ENCODE peak calls at places on chromosome 1, in six cellular contexts. One of them, this sample, is unnamed.

GRCh38 chr1:46522184-46522968 is 29.1 kb downstream of the KNCN start:
- DNase-seq in uterus: peak; percentile 20
- DNase-seq in adrenal gland: peak; percentile 83
- DNase-seq in mucosa of descending colon: no peak
- DNase-seq in upper lobe of right lung: peak; percentile 82
- DNase-seq in B cell: no peak
- DNase-seq in this sample: no peak

GRCh38 chr1:29542476-29543015 is 306.2 kb downstream of the PTPRU start:
- DNase-seq in uterus: no peak
- DNase-seq in adrenal gland: no peak
- DNase-seq in mucosa of descending colon: no peak
- DNase-seq in upper lobe of right lung: no peak
- DNase-seq in B cell: no peak
- DNase-seq in this sample: no peak

GRCh38 chr1:91795601-91796389 is 90.2 kb downstream of the TGFBR3 start:
- DNase-seq in uterus: no peak
- DNase-seq in adrenal gland: peak; percentile 38
- DNase-seq in mucosa of descending colon: no peak
- DNase-seq in upper lobe of right lung: no peak
- DNase-seq in B cell: no peak
- DNase-seq in this sample: no peak

GRCh38 chr1:80531182-80531581 is 1269.6 kb upstream of the ADGRL2 start:
- DNase-seq in uterus: no peak
- DNase-seq in adrenal gland: no peak
- DNase-seq in mucosa of descending colon: no peak
- DNase-seq in upper lobe of right lung: no peak
- DNase-seq in B cell: no peak
- DNase-seq in this sample: no peak

GRCh38 chr1:171715813-171716251 is 26.0 kb downstream of the VAMP4 start:
- DNase-seq in uterus: no peak
- DNase-seq in adrenal gland: no peak
- DNase-seq in mucosa of descending colon: no peak
- DNase-seq in upper lobe of right lung: no peak
- DNase-seq in B cell: no peak
- DNase-seq in this sample: no peak

GRCh38 chr1:241250465-241250864 is 106.5 kb downstream of the RGS7 start:
- DNase-seq in uterus: no peak
- DNase-seq in adrenal gland: no peak
- DNase-seq in mucosa of descending colon: no peak
- DNase-seq in upper lobe of right lung: no peak
- DNase-seq in B cell: no peak
- DNase-seq in this sample: no peak

GRCh38 chr1:32918166-32918565 is 17.0 kb upstream of the TMEM54 start:
- DNase-seq in uterus: no peak
- DNase-seq in adrenal gland: no peak
- DNase-seq in mucosa of descending colon: no peak
- DNase-seq in upper lobe of right lung: no peak
- DNase-seq in B cell: no peak
- DNase-seq in this sample: no peak

GRCh38 chr1:5637171-5637570 is 355.1 kb downstream of the NPHP4 start:
- DNase-seq in uterus: no peak
- DNase-seq in adrenal gland: peak; percentile 47
- DNase-seq in mucosa of descending colon: peak; percentile 61
- DNase-seq in upper lobe of right lung: no peak
- DNase-seq in B cell: no peak
- DNase-seq in this sample: no peak

GRCh38 chr1:90717356-90717664 is 208 bp upstream of the BARHL2 start:
- DNase-seq in uterus: no peak
- DNase-seq in adrenal gland: no peak
- DNase-seq in mucosa of descending colon: no peak
- DNase-seq in upper lobe of right lung: no peak
- DNase-seq in B cell: no peak
- DNase-seq in this sample: no peak

GRCh38 chr1:209587778-209588177 is 4.3 kb downstream of the CAMK1G start:
- DNase-seq in uterus: no peak
- DNase-seq in adrenal gland: peak; percentile 49
- DNase-seq in mucosa of descending colon: no peak
- DNase-seq in upper lobe of right lung: no peak
- DNase-seq in B cell: no peak
- DNase-seq in this sample: no peak

GRCh38 chr1:9099555-9099954 is 29.3 kb downstream of the GPR157 start:
- DNase-seq in uterus: no peak
- DNase-seq in adrenal gland: no peak
- DNase-seq in mucosa of descending colon: no peak
- DNase-seq in upper lobe of right lung: no peak
- DNase-seq in B cell: no peak
- DNase-seq in this sample: no peak

GRCh38 chr1:9093581-9093980 is 24.1 kb upstream of the SLC2A5 start:
- DNase-seq in uterus: no peak
- DNase-seq in adrenal gland: no peak
- DNase-seq in mucosa of descending colon: no peak
- DNase-seq in upper lobe of right lung: no peak
- DNase-seq in B cell: no peak
- DNase-seq in this sample: no peak

GRCh38 chr1:9097947-9098705 is 28.7 kb upstream of the SLC2A5 start:
- DNase-seq in uterus: no peak
- DNase-seq in adrenal gland: peak; percentile 48
- DNase-seq in mucosa of descending colon: no peak
- DNase-seq in upper lobe of right lung: no peak
- DNase-seq in B cell: no peak
- DNase-seq in this sample: no peak

GRCh38 chr1:9093096-9093495 is 23.7 kb upstream of the SLC2A5 start:
- DNase-seq in uterus: no peak
- DNase-seq in adrenal gland: no peak
- DNase-seq in mucosa of descending colon: no peak
- DNase-seq in upper lobe of right lung: no peak
- DNase-seq in B cell: no peak
- DNase-seq in this sample: no peak

DNA sequence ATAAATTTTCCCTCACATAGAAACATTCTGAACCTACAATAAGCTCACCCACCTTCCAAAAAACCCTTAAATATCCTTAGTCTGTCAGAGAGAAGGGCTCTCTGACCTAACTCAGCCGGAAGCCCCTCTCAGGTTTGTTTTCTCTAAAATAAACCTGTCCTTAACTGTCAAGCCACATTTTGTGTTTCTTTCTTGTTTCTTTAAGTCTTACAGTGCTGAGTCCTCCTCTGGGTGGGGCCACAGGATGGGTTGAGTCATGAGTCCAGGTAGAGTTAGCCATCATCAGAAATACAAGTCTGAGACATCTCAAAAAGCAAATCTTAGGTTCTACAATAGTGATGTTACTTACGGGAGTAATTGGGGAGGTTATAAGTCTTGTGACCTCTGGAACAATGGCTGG is 26.4 kb upstream of the SLC2A5 start:
- DNase-seq in uterus: no peak
- DNase-seq in adrenal gland: no peak
- DNase-seq in mucosa of descending colon: no peak
- DNase-seq in upper lobe of right lung: no peak
- DNase-seq in B cell: no peak
- DNase-seq in this sample: no peak
- TF ChIP-seq CTCF in uterus: no peak
- TF ChIP-seq CTCF in adrenal gland: no peak
- TF ChIP-seq CTCF in mucosa of descending colon: no peak
- TF ChIP-seq CTCF in upper lobe of right lung: no peak
- TF ChIP-seq CTCF in B cell: no peak
- TF ChIP-seq CTCF in this sample: no peak

GRCh38 chr1:224528900-224529299 is 87.2 kb upstream of the CNIH3 start:
- DNase-seq in uterus: no peak
- DNase-seq in adrenal gland: no peak
- DNase-seq in mucosa of descending colon: no peak
- DNase-seq in upper lobe of right lung: no peak
- DNase-seq in B cell: no peak
- DNase-seq in this sample: no peak

GRCh38 chr1:224526771-224527170 is 89.3 kb upstream of the CNIH3 start:
- DNase-seq in uterus: no peak
- DNase-seq in adrenal gland: no peak
- DNase-seq in mucosa of descending colon: no peak
- DNase-seq in upper lobe of right lung: no peak
- DNase-seq in B cell: no peak
- DNase-seq in this sample: no peak

GRCh38 chr1:224524679-224525078 is 90.1 kb upstream of the WDR26 start:
- DNase-seq in uterus: no peak
- DNase-seq in adrenal gland: no peak
- DNase-seq in mucosa of descending colon: no peak
- DNase-seq in upper lobe of right lung: no peak
- DNase-seq in B cell: no peak
- DNase-seq in this sample: no peak

GRCh38 chr1:224523676-224524075 is 89.1 kb upstream of the WDR26 start:
- DNase-seq in uterus: no peak
- DNase-seq in adrenal gland: no peak
- DNase-seq in mucosa of descending colon: no peak
- DNase-seq in upper lobe of right lung: no peak
- DNase-seq in B cell: no peak
- DNase-seq in this sample: no peak

GRCh38 chr1:224525411-224526040 is 90.6 kb upstream of the CNIH3 start:
- DNase-seq in uterus: no peak
- DNase-seq in adrenal gland: no peak
- DNase-seq in mucosa of descending colon: no peak
- DNase-seq in upper lobe of right lung: no peak
- DNase-seq in B cell: no peak
- DNase-seq in this sample: no peak
- TF ChIP-seq CTCF in uterus: no peak
- TF ChIP-seq CTCF in adrenal gland: no peak
- TF ChIP-seq CTCF in mucosa of descending colon: no peak
- TF ChIP-seq CTCF in upper lobe of right lung: no peak
- TF ChIP-seq CTCF in B cell: no peak
- TF ChIP-seq CTCF in this sample: no peak

GRCh38 chr1:9196129-9197040 is 38.2 kb upstream of the H6PD start:
- DNase-seq in uterus: peak; percentile 72
- DNase-seq in adrenal gland: peak; percentile 86
- DNase-seq in mucosa of descending colon: peak; percentile 59
- DNase-seq in upper lobe of right lung: peak; percentile 78
- DNase-seq in B cell: peak; percentile 75
- DNase-seq in this sample: peak; percentile 71

GRCh38 chr1:9197186-9198099 is 37.1 kb upstream of the H6PD start:
- DNase-seq in uterus: no peak
- DNase-seq in adrenal gland: no peak
- DNase-seq in mucosa of descending colon: no peak
- DNase-seq in upper lobe of right lung: no peak
- DNase-seq in B cell: no peak
- DNase-seq in this sample: no peak

GRCh38 chr1:9200441-9200840 is 34.1 kb upstream of the H6PD start:
- DNase-seq in uterus: no peak
- DNase-seq in adrenal gland: no peak
- DNase-seq in mucosa of descending colon: no peak
- DNase-seq in upper lobe of right lung: no peak
- DNase-seq in B cell: no peak
- DNase-seq in this sample: peak; percentile 45

GRCh38 chr1:9201421-9202239 is 32.9 kb upstream of the H6PD start:
- DNase-seq in uterus: peak; percentile 57
- DNase-seq in adrenal gland: no peak
- DNase-seq in mucosa of descending colon: no peak
- DNase-seq in upper lobe of right lung: no peak
- DNase-seq in B cell: peak; percentile 17
- DNase-seq in this sample: no peak

DNA sequence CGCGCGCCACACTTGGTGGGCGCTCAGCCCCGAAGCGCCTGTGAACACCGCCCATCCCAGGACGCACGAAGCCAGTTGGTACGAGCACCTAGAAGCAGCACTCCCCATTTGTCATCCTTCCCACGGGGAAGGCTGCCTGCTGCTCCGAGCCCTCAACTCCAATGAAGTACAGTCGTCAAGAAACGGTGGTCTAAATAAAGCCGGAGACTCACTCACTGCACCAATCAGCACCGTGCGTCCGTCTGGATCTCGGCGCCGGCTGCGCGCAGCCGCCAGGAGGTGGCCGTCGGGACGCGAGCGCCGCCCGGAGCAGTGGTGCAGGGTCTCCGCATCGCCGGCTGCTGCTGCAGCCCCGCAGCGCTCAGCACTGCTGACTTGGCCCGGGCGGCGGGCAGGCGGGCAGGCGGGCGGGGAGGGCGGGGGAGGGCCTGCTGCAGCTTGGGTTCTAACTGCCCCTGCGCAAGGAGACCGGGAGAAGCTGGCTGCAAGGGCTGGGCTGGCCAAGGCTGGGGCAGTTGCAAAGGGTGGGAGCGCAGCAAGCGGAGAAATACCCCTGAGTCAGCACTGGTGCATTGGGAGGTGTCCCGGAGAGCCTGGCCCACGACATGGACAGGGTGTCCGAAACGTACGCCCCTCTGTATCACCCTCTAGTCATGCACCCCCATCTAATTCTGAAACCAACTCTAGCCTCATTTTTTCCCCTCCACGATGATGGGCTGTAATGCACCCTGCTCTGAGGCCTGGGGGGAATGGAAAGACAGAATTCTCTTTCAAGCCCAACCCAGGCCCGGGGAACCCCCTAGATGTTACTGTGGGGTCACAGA is 35.8 kb upstream of the H6PD start:
- DNase-seq in uterus: no peak
- DNase-seq in adrenal gland: no peak
- DNase-seq in mucosa of descending colon: no peak
- DNase-seq in upper lobe of right lung: no peak
- DNase-seq in B cell: peak; percentile 15
- DNase-seq in this sample: peak; percentile 43
- TF ChIP-seq CTCF in uterus: no peak
- TF ChIP-seq CTCF in adrenal gland: no peak
- TF ChIP-seq CTCF in mucosa of descending colon: no peak
- TF ChIP-seq CTCF in upper lobe of right lung: no peak
- TF ChIP-seq CTCF in B cell: no peak
- TF ChIP-seq CTCF in this sample: peak; percentile 25

GRCh38 chr1:161179698-161180097 is 2.4 kb upstream of the B4GALT3 start:
- DNase-seq in uterus: no peak
- DNase-seq in adrenal gland: no peak
- DNase-seq in mucosa of descending colon: no peak
- DNase-seq in upper lobe of right lung: peak; percentile 9
- DNase-seq in B cell: no peak
- DNase-seq in this sample: no peak

GRCh38 chr1:161175771-161176453 is 1.4 kb downstream of the B4GALT3 start:
- DNase-seq in uterus: no peak
- DNase-seq in adrenal gland: no peak
- DNase-seq in mucosa of descending colon: peak; percentile 26
- DNase-seq in upper lobe of right lung: no peak
- DNase-seq in B cell: no peak
- DNase-seq in this sample: peak; percentile 48

GRCh38 chr1:161176468-161177111 is 717 bp downstream of the B4GALT3 start:
- DNase-seq in uterus: no peak
- DNase-seq in adrenal gland: no peak
- DNase-seq in mucosa of descending colon: no peak
- DNase-seq in upper lobe of right lung: no peak
- DNase-seq in B cell: no peak
- DNase-seq in this sample: no peak

GRCh38 chr1:161177936-161178244 is 583 bp upstream of the B4GALT3 start:
- DNase-seq in uterus: no peak
- DNase-seq in adrenal gland: no peak
- DNase-seq in mucosa of descending colon: no peak
- DNase-seq in upper lobe of right lung: no peak
- DNase-seq in B cell: no peak
- DNase-seq in this sample: no peak

GRCh38 chr1:161177112-161177935 is at the start of gene B4GALT3:
- DNase-seq in uterus: peak; percentile 93
- DNase-seq in adrenal gland: peak; percentile 90
- DNase-seq in mucosa of descending colon: peak; percentile 97
- DNase-seq in upper lobe of right lung: peak; percentile 96
- DNase-seq in B cell: peak; percentile 92
- DNase-seq in this sample: peak; percentile 95
- TF ChIP-seq CTCF in uterus: no peak
- TF ChIP-seq CTCF in adrenal gland: peak; percentile 22
- TF ChIP-seq CTCF in mucosa of descending colon: no peak
- TF ChIP-seq CTCF in upper lobe of right lung: peak; percentile 29
- TF ChIP-seq CTCF in B cell: no peak
- TF ChIP-seq CTCF in this sample: no peak

This sample was measured in GM13977.